ENCODE peak calls at places on chromosomes 3 and 15, in six cellular contexts. One of them, this sample, is unnamed.

GRCh38 chr3:137035631-137036030 is 77.8 kb downstream of the IL20RB start:
- DNase-seq in dorsolateral prefrontal cortex: no peak
- DNase-seq in psoas muscle: no peak
- DNase-seq in choroid plexus epithelial cell: peak; percentile 53
- DNase-seq in GM12864: no peak
- DNase-seq in retinal pigment epithelial cell: no peak
- DNase-seq in this sample: peak; percentile 13

GRCh38 chr15:95910643-95911212 is 419.8 kb upstream of the NR2F2 start:
- DNase-seq in dorsolateral prefrontal cortex: no peak
- DNase-seq in psoas muscle: no peak
- DNase-seq in choroid plexus epithelial cell: no peak
- DNase-seq in GM12864: no peak
- DNase-seq in retinal pigment epithelial cell: no peak
- DNase-seq in this sample: no peak

GRCh38 chr15:59444082-59444835 is 6.3 kb downstream of the FAM81A start:
- DNase-seq in dorsolateral prefrontal cortex: no peak
- DNase-seq in psoas muscle: no peak
- DNase-seq in choroid plexus epithelial cell: no peak
- DNase-seq in GM12864: no peak
- DNase-seq in retinal pigment epithelial cell: no peak
- DNase-seq in this sample: no peak

GRCh38 chr15:85792872-85793621 is 1.7 kb downstream of the KLHL25 start:
- DNase-seq in dorsolateral prefrontal cortex: no peak
- DNase-seq in psoas muscle: no peak
- DNase-seq in choroid plexus epithelial cell: no peak
- DNase-seq in GM12864: no peak
- DNase-seq in retinal pigment epithelial cell: no peak
- DNase-seq in this sample: no peak

GRCh38 chr3:37249717-37250116 is 75.3 kb upstream of the LRRFIP2 start:
- DNase-seq in dorsolateral prefrontal cortex: no peak
- DNase-seq in psoas muscle: no peak
- DNase-seq in choroid plexus epithelial cell: peak; percentile 20
- DNase-seq in GM12864: no peak
- DNase-seq in retinal pigment epithelial cell: no peak
- DNase-seq in this sample: no peak

GRCh38 chr15:34365073-34365825 is 1.7 kb downstream of the LPCAT4 start:
- DNase-seq in dorsolateral prefrontal cortex: no peak
- DNase-seq in psoas muscle: no peak
- DNase-seq in choroid plexus epithelial cell: no peak
- DNase-seq in GM12864: no peak
- DNase-seq in retinal pigment epithelial cell: no peak
- DNase-seq in this sample: no peak

GRCh38 chr3:144039661-144040060 is 68.0 kb downstream of the DIPK2A start:
- DNase-seq in dorsolateral prefrontal cortex: no peak
- DNase-seq in psoas muscle: no peak
- DNase-seq in choroid plexus epithelial cell: peak; percentile 10
- DNase-seq in GM12864: no peak
- DNase-seq in retinal pigment epithelial cell: no peak
- DNase-seq in this sample: no peak

GRCh38 chr15:73926191-73927002 is at the start of gene LOXL1:
- DNase-seq in dorsolateral prefrontal cortex: peak; percentile 48
- DNase-seq in psoas muscle: peak; percentile 80
- DNase-seq in choroid plexus epithelial cell: peak; percentile 91
- DNase-seq in GM12864: no peak
- DNase-seq in retinal pigment epithelial cell: no peak
- DNase-seq in this sample: peak; percentile 86

GRCh38 chr15:66701422-66702034 is 508 bp upstream of the SMAD6 start:
- DNase-seq in dorsolateral prefrontal cortex: no peak
- DNase-seq in psoas muscle: peak; percentile 53
- DNase-seq in choroid plexus epithelial cell: no peak
- DNase-seq in GM12864: no peak
- DNase-seq in retinal pigment epithelial cell: no peak
- DNase-seq in this sample: no peak

GRCh38 chr3:195247086-195247862 is 23.7 kb downstream of the XXYLT1 start:
- DNase-seq in dorsolateral prefrontal cortex: peak; percentile 17
- DNase-seq in psoas muscle: no peak
- DNase-seq in choroid plexus epithelial cell: no peak
- DNase-seq in GM12864: no peak
- DNase-seq in retinal pigment epithelial cell: no peak
- DNase-seq in this sample: no peak

GRCh38 chr3:71859128-71859519 is 74.2 kb upstream of the PROK2 start:
- DNase-seq in dorsolateral prefrontal cortex: no peak
- DNase-seq in psoas muscle: no peak
- DNase-seq in choroid plexus epithelial cell: peak; percentile 34
- DNase-seq in GM12864: no peak
- DNase-seq in retinal pigment epithelial cell: no peak
- DNase-seq in this sample: peak; percentile 4

GRCh38 chr3:73516656-73517055 is 108.1 kb downstream of the PDZRN3 start:
- DNase-seq in dorsolateral prefrontal cortex: no peak
- DNase-seq in psoas muscle: no peak
- DNase-seq in choroid plexus epithelial cell: peak; percentile 17
- DNase-seq in GM12864: no peak
- DNase-seq in retinal pigment epithelial cell: no peak
- DNase-seq in this sample: no peak

GRCh38 chr3:101223016-101223415 is 97.4 kb downstream of the IMPG2 start:
- DNase-seq in dorsolateral prefrontal cortex: no peak
- DNase-seq in psoas muscle: no peak
- DNase-seq in choroid plexus epithelial cell: no peak
- DNase-seq in GM12864: no peak
- DNase-seq in retinal pigment epithelial cell: no peak
- DNase-seq in this sample: no peak

GRCh38 chr3:96331341-96331740 is 483.1 kb upstream of the EPHA6 start:
- DNase-seq in dorsolateral prefrontal cortex: no peak
- DNase-seq in psoas muscle: no peak
- DNase-seq in choroid plexus epithelial cell: no peak
- DNase-seq in GM12864: no peak
- DNase-seq in retinal pigment epithelial cell: no peak
- DNase-seq in this sample: peak; percentile 1

GRCh38 chr15:62324382-62324781 is 159.3 kb upstream of the C2CD4B start:
- DNase-seq in dorsolateral prefrontal cortex: no peak
- DNase-seq in psoas muscle: no peak
- DNase-seq in choroid plexus epithelial cell: peak; percentile 2
- DNase-seq in GM12864: no peak
- DNase-seq in retinal pigment epithelial cell: peak; percentile 81
- DNase-seq in this sample: no peak

GRCh38 chr3:179969525-179969924 is 67.2 kb downstream of the PEX5L start:
- DNase-seq in dorsolateral prefrontal cortex: no peak
- DNase-seq in psoas muscle: no peak
- DNase-seq in choroid plexus epithelial cell: peak; percentile 17
- DNase-seq in GM12864: no peak
- DNase-seq in retinal pigment epithelial cell: peak; percentile 67
- DNase-seq in this sample: no peak

GRCh38 chr15:55627730-55628368 is 39.7 kb upstream of the PYGO1 start:
- DNase-seq in dorsolateral prefrontal cortex: no peak
- DNase-seq in psoas muscle: peak; percentile 22
- DNase-seq in choroid plexus epithelial cell: peak; percentile 97
- DNase-seq in GM12864: no peak
- DNase-seq in retinal pigment epithelial cell: peak; percentile 100
- DNase-seq in this sample: peak; percentile 98

GRCh38 chr3:41697702-41698101 is 264.2 kb downstream of the ULK4 start:
- DNase-seq in dorsolateral prefrontal cortex: no peak
- DNase-seq in psoas muscle: no peak
- DNase-seq in choroid plexus epithelial cell: no peak
- DNase-seq in GM12864: no peak
- DNase-seq in retinal pigment epithelial cell: no peak
- DNase-seq in this sample: no peak

GRCh38 chr3:101962055-101962454 is 112.7 kb downstream of the NFKBIZ start:
- DNase-seq in dorsolateral prefrontal cortex: no peak
- DNase-seq in psoas muscle: no peak
- DNase-seq in choroid plexus epithelial cell: peak; percentile 61
- DNase-seq in GM12864: no peak
- DNase-seq in retinal pigment epithelial cell: no peak
- DNase-seq in this sample: peak; percentile 32

GRCh38 chr3:58529516-58530353 is 7.3 kb downstream of the ACOX2 start:
- DNase-seq in dorsolateral prefrontal cortex: no peak
- DNase-seq in psoas muscle: no peak
- DNase-seq in choroid plexus epithelial cell: peak; percentile 59
- DNase-seq in GM12864: no peak
- DNase-seq in retinal pigment epithelial cell: no peak
- DNase-seq in this sample: peak; percentile 17

GRCh38 chr3:197014942-197015575 is 14.6 kb downstream of the MELTF start:
- DNase-seq in dorsolateral prefrontal cortex: no peak
- DNase-seq in psoas muscle: no peak
- DNase-seq in choroid plexus epithelial cell: no peak
- DNase-seq in GM12864: no peak
- DNase-seq in retinal pigment epithelial cell: no peak
- DNase-seq in this sample: no peak

GRCh38 chr3:106302451-106303221 is 433.8 kb upstream of the CBLB start:
- DNase-seq in dorsolateral prefrontal cortex: no peak
- DNase-seq in psoas muscle: no peak
- DNase-seq in choroid plexus epithelial cell: no peak
- DNase-seq in GM12864: peak; percentile 98
- DNase-seq in retinal pigment epithelial cell: no peak
- DNase-seq in this sample: no peak

GRCh38 chr3:23685484-23686258 is 120.1 kb upstream of the UBE2E1 start:
- DNase-seq in dorsolateral prefrontal cortex: peak; percentile 47
- DNase-seq in psoas muscle: peak; percentile 78
- DNase-seq in choroid plexus epithelial cell: peak; percentile 97
- DNase-seq in GM12864: no peak
- DNase-seq in retinal pigment epithelial cell: peak; percentile 89
- DNase-seq in this sample: peak; percentile 94

DNA sequence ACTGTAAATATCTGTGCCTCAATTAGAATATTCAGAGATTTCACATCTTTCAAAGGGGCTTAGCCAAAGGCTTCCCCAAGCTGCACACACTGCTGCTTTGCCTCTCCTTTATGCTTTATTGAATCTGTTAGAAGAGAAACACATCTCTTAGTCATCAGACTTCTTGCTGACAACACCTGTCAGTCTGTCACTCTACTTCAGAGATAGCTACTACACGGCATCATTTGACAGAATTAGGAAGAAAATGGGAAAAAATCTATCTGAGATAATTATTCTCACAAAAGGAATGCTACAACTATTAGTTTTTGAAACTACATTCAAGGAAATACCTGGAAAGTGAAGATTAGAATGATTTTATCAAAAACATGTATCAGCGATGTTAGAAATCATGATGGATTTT is 773.5 kb downstream of the OTOL1 start:
- DNase-seq in dorsolateral prefrontal cortex: no peak
- DNase-seq in psoas muscle: no peak
- DNase-seq in choroid plexus epithelial cell: no peak
- DNase-seq in GM12864: no peak
- DNase-seq in retinal pigment epithelial cell: no peak
- DNase-seq in this sample: no peak
- H3K4me3 ChIP-seq in dorsolateral prefrontal cortex: no peak overlapping the region
- H3K4me3 ChIP-seq in psoas muscle: no peak overlapping the region
- H3K4me3 ChIP-seq in choroid plexus epithelial cell: no peak overlapping the region
- H3K4me3 ChIP-seq in GM12864: no peak overlapping the region
- H3K4me3 ChIP-seq in retinal pigment epithelial cell: no peak overlapping the region
- H3K4me3 ChIP-seq in this sample: no peak overlapping the region

GRCh38 chr3:47414161-47414564 is 33.3 kb downstream of the PTPN23 start:
- DNase-seq in dorsolateral prefrontal cortex: no peak
- DNase-seq in psoas muscle: no peak
- DNase-seq in choroid plexus epithelial cell: no peak
- DNase-seq in GM12864: no peak
- DNase-seq in retinal pigment epithelial cell: no peak
- DNase-seq in this sample: no peak

GRCh38 chr3:47413751-47414150 is 32.9 kb downstream of the PTPN23 start:
- DNase-seq in dorsolateral prefrontal cortex: peak; percentile 72
- DNase-seq in psoas muscle: no peak
- DNase-seq in choroid plexus epithelial cell: no peak
- DNase-seq in GM12864: no peak
- DNase-seq in retinal pigment epithelial cell: no peak
- DNase-seq in this sample: no peak

GRCh38 chr3:47412453-47412756 is 31.6 kb downstream of the PTPN23 start:
- DNase-seq in dorsolateral prefrontal cortex: no peak
- DNase-seq in psoas muscle: no peak
- DNase-seq in choroid plexus epithelial cell: no peak
- DNase-seq in GM12864: no peak
- DNase-seq in retinal pigment epithelial cell: no peak
- DNase-seq in this sample: no peak

GRCh38 chr3:47411696-47412452 is 31.1 kb downstream of the PTPN23 start:
- DNase-seq in dorsolateral prefrontal cortex: no peak
- DNase-seq in psoas muscle: no peak
- DNase-seq in choroid plexus epithelial cell: no peak
- DNase-seq in GM12864: no peak
- DNase-seq in retinal pigment epithelial cell: no peak
- DNase-seq in this sample: no peak

DNA sequence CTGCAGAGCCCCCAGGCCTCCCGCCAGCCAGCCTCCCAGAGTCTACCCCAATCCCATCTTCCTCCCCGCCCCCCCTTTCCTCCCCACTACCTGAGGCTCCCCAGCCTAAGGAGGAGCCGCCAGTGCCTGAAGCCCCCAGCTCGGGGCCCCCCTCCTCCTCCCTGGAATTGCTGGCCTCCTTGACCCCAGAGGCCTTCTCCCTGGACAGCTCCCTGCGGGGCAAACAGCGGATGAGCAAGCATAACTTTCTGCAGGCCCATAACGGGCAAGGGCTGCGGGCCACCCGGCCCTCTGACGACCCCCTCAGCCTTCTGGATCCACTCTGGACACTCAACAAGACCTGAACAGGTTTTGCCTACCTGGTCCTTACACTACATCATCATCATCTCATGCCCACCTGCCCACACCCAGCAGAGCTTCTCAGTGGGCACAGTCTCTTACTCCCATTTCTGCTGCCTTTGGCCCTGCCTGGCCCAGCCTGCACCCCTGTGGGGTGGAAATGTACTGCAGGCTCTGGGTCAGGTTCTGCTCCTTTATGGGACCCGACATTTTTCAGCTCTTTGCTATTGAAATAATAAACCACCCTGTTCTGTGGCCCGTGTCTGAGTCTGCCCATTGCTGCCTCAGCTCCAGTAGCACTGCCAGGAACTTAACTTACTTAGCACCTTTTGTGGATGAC is 32.2 kb downstream of the PTPN23 start:
- DNase-seq in dorsolateral prefrontal cortex: no peak
- DNase-seq in psoas muscle: no peak
- DNase-seq in choroid plexus epithelial cell: no peak
- DNase-seq in GM12864: no peak
- DNase-seq in retinal pigment epithelial cell: no peak
- DNase-seq in this sample: no peak
- TF ChIP-seq CTCF in dorsolateral prefrontal cortex: no peak
- TF ChIP-seq CTCF in psoas muscle: no peak
- TF ChIP-seq CTCF in choroid plexus epithelial cell: peak; percentile 33
- TF ChIP-seq CTCF in GM12864: peak; percentile 19
- TF ChIP-seq CTCF in retinal pigment epithelial cell: no peak
- TF ChIP-seq CTCF in this sample: peak; percentile 22

GRCh38 chr15:65420975-65421359 is 1.8 kb downstream of the IGDCC4 start:
- DNase-seq in dorsolateral prefrontal cortex: no peak
- DNase-seq in psoas muscle: no peak
- DNase-seq in choroid plexus epithelial cell: no peak
- DNase-seq in GM12864: no peak
- DNase-seq in retinal pigment epithelial cell: no peak
- DNase-seq in this sample: no peak
- H3K4me3 ChIP-seq in dorsolateral prefrontal cortex: no peak overlapping the region
- H3K4me3 ChIP-seq in psoas muscle: peak overlapping the region; percentile 78
- H3K4me3 ChIP-seq in choroid plexus epithelial cell: peak overlapping the region; percentile 63
- H3K4me3 ChIP-seq in GM12864: no peak overlapping the region
- H3K4me3 ChIP-seq in retinal pigment epithelial cell: peak overlapping the region; percentile 51
- H3K4me3 ChIP-seq in this sample: peak overlapping the region; percentile 66

DNA sequence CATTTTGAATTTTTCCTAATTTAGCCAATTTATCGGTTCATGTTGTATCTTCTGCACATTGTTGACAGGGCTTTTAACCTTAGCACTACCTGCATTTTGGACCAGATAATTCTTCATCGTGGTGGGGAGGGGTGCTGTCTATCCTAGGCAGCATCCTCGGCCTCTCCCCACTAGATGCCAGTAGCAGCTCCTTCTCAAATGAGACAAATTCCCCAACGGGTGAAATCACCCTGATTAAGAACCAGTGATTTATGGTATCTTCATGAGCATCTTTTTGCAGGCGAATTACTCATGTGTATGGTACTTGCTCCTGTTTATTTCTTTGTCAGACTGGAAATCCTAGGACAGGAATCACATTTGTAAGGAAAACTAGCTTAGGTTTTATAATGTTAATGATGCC is 68.0 kb downstream of the C3orf70 start:
- DNase-seq in dorsolateral prefrontal cortex: no peak
- DNase-seq in psoas muscle: no peak
- DNase-seq in choroid plexus epithelial cell: peak; percentile 13
- DNase-seq in GM12864: no peak
- DNase-seq in retinal pigment epithelial cell: no peak
- DNase-seq in this sample: peak; percentile 65
- TF ChIP-seq CTCF in dorsolateral prefrontal cortex: peak; percentile 40
- TF ChIP-seq CTCF in psoas muscle: no peak
- TF ChIP-seq CTCF in choroid plexus epithelial cell: peak; percentile 13
- TF ChIP-seq CTCF in GM12864: peak; percentile 17
- TF ChIP-seq CTCF in retinal pigment epithelial cell: no peak
- TF ChIP-seq CTCF in this sample: peak; percentile 46

This sample was measured in fibroblast of villous mesenchyme.